ENCODE peak calls at places on chromosomes 1 and 21, in ten cellular contexts. U, L, V, B, S, P, R, F, Y and I are unnamed samples.

GRCh38 chr1:241842565-241842964 is 5.4 kb upstream of the EXO1 start:
- DNase-seq in U (no peak), L (no peak), V (no peak), B (no peak), S (no peak), P (no peak), R (no peak), F (no peak), Y (no peak), I (no peak)

GRCh38 chr1:232382671-232383070 is 247.3 kb downstream of the SIPA1L2 start:
- DNase-seq in U (no peak), L (no peak), V (no peak), B (no peak), S (no peak), P (no peak), R (no peak), F (no peak), Y (no peak), I (no peak)

GRCh38 chr1:91830242-91831131 is 55.5 kb downstream of the TGFBR3 start:
- DNase-seq in U (no peak), L (peak), V (peak), B (peak), S (no peak), P (no peak), R (peak), F (no peak), Y (no peak), I (no peak)

GRCh38 chr1:224262373-224263054 is 67.5 kb downstream of the NVL start:
- DNase-seq in U (no peak), L (no peak), V (no peak), B (peak), S (no peak), P (no peak), R (no peak), F (peak), Y (no peak), I (no peak)

GRCh38 chr1:59432531-59433439 is 135.9 kb downstream of the FGGY start:
- DNase-seq in U (no peak), L (no peak), V (no peak), B (no peak), S (no peak), P (no peak), R (no peak), F (no peak), Y (peak), I (no peak)

GRCh38 chr1:150661156-150661555 is 31.7 kb upstream of the ENSA start:
- DNase-seq in U (no peak), L (no peak), V (no peak), B (no peak), S (no peak), P (no peak), R (no peak), F (no peak), Y (no peak), I (no peak)

GRCh38 chr1:152252157-152252556 is 28.2 kb upstream of the HRNR start:
- DNase-seq in U (no peak), L (no peak), V (no peak), B (no peak), S (no peak), P (no peak), R (no peak), F (no peak), Y (no peak), I (no peak)

GRCh38 chr1:168709407-168709891 is 19.6 kb downstream of the DPT start:
- DNase-seq in U (no peak), L (no peak), V (no peak), B (no peak), S (no peak), P (no peak), R (no peak), F (no peak), Y (no peak), I (no peak)

GRCh38 chr1:84152649-84153056 is 8.6 kb downstream of the PRKACB start:
- DNase-seq in U (no peak), L (no peak), V (no peak), B (no peak), S (no peak), P (no peak), R (no peak), F (no peak), Y (peak), I (no peak)

GRCh38 chr1:81424056-81424455 is 376.7 kb upstream of the ADGRL2 start:
- DNase-seq in U (no peak), L (no peak), V (no peak), B (no peak), S (no peak), P (no peak), R (no peak), F (no peak), Y (no peak), I (no peak)

GRCh38 chr1:228933753-228934152 is 198.5 kb downstream of the RHOU start:
- DNase-seq in U (no peak), L (no peak), V (no peak), B (no peak), S (no peak), P (no peak), R (no peak), F (no peak), Y (no peak), I (no peak)

GRCh38 chr1:41238311-41239094 is 3.6 kb downstream of the SCMH1 start:
- DNase-seq in U (no peak), L (no peak), V (no peak), B (peak), S (no peak), P (no peak), R (no peak), F (peak), Y (no peak), I (no peak)

GRCh38 chr21:40011371-40011770 is 144.1 kb downstream of the PCP4 start:
- DNase-seq in U (no peak), L (no peak), V (no peak), B (no peak), S (no peak), P (no peak), R (no peak), F (no peak), Y (no peak), I (no peak)

GRCh38 chr21:19523731-19524130 is 1120.1 kb upstream of the TMPRSS15 start:
- DNase-seq in U (no peak), L (no peak), V (no peak), B (no peak), S (no peak), P (no peak), R (no peak), F (no peak), Y (no peak), I (no peak)

GRCh38 chr21:29299906-29300546 is 1.3 kb downstream of the BACH1 start:
- DNase-seq in U (peak), L (no peak), V (peak), B (peak), S (peak), P (peak), R (peak), F (peak), Y (peak), I (no peak)

GRCh38 chr1:65167544-65167943 is 19.5 kb downstream of the AK4 start:
- DNase-seq in U (no peak), L (no peak), V (no peak), B (no peak), S (no peak), P (no peak), R (no peak), F (no peak), Y (no peak), I (no peak)

DNA sequence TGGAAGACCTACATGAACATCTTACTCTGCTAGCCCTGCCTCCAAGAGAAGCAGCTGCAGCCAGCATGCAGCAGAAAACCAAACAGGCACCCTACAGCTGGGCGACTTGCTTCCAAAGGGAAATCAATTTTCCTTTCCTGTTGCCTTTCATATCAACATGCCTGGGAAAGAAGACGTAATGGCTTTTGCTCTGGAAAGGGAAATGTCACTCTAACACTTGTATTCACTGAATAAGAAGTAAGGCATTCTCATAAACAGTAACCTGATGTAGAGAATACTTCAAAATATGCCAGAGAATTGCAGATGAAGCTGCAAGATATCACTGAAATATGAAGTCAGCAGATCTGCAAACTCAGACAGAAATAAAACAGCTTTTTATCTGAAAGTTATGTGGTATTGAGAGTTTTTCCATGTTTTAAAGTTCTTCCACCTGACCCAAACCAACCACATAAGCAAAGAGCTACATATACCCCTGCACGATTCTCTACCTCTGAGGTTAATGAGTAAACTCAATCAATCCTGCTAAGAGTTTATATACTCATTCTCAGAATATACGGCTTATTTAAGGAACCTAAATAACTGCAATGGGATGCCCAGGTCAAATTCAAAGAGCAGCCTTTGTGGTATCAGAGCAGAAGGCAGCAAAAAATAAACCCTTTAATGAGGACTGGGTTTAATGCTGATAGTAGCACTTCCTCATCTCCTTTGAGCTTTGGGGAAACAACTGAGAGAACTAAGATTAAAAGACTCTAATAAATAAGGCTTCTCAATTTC is 150.9 kb downstream of the RERE start:
- DNase-seq in U (no peak), L (no peak), V (no peak), B (peak), S (no peak), P (no peak), R (no peak), F (no peak), Y (no peak), I (no peak)
- TF ChIP-seq POLR2AphosphoS5 in U (no peak), L (no peak), V (no peak), B (no peak), S (no peak), P (no peak), R (no peak), F (no peak), Y (no peak), I (no peak)

DNA sequence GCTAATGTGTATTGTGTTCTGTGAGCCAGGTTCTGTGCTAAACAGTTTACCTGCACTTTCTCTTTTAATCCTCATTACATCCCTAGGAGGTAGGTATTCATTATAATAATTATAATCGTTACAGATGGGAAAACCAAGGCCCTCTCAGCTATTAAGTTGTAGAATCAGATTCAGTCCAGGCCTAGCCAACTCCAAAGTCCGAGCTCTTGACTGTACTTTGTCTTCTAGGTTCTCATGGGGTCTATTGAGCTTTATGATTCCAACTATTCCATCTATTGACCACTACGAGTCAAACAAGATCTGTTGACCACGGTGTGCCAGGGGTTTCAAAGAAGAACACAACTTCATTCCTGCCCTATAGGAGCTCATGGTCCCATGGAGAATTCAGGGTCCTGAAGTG is 2.0 kb downstream of the IFNLR1 start:
- DNase-seq in U (no peak), L (no peak), V (no peak), B (no peak), S (no peak), P (no peak), R (no peak), F (no peak), Y (no peak), I (no peak)
- TF ChIP-seq POLR2AphosphoS5 in U (no peak), L (no peak), V (no peak), B (no peak), S (no peak), P (no peak), R (no peak), F (no peak), Y (no peak), I (no peak)

GRCh38 chr1:94100785-94101612 is 19.9 kb downstream of the ABCA4 start:
- DNase-seq in U (no peak), L (no peak), V (no peak), B (peak), S (no peak), P (no peak), R (no peak), F (no peak), Y (no peak), I (no peak)
- TF ChIP-seq POLR2AphosphoS5 in U (no peak), L (no peak), V (peak), B (no peak), S (no peak), P (no peak), R (no peak), F (no peak), Y (no peak), I (no peak)

GRCh38 chr1:32334864-32335618 is 992 bp downstream of the MARCKSL1 start:
- DNase-seq in U (peak), L (no peak), V (peak), B (peak), S (peak), P (no peak), R (peak), F (peak), Y (no peak), I (peak)

GRCh38 chr1:32332290-32333079 is 3.5 kb downstream of the MARCKSL1 start:
- DNase-seq in U (peak), L (no peak), V (no peak), B (no peak), S (no peak), P (no peak), R (peak), F (no peak), Y (no peak), I (no peak)

GRCh38 chr1:32334274-32334861 is 1.7 kb downstream of the MARCKSL1 start:
- DNase-seq in U (no peak), L (no peak), V (no peak), B (no peak), S (no peak), P (no peak), R (peak), F (no peak), Y (no peak), I (no peak)

GRCh38 chr1:32331549-32331948 is 4.5 kb downstream of the MARCKSL1 start:
- DNase-seq in U (no peak), L (no peak), V (no peak), B (no peak), S (no peak), P (no peak), R (no peak), F (no peak), Y (no peak), I (no peak)

GRCh38 chr1:32333251-32333963 is 2.6 kb downstream of the MARCKSL1 start:
- DNase-seq in U (no peak), L (no peak), V (no peak), B (no peak), S (no peak), P (no peak), R (no peak), F (no peak), Y (no peak), I (no peak)
- TF ChIP-seq POLR2AphosphoS5 in U (peak), L (no peak), V (no peak), B (no peak), S (no peak), P (no peak), R (no peak), F (peak), Y (no peak), I (no peak)

GRCh38 chr21:41750532-41751151 is 16.2 kb downstream of the RIPK4 start:
- DNase-seq in U (no peak), L (no peak), V (no peak), B (no peak), S (no peak), P (no peak), R (no peak), F (no peak), Y (no peak), I (no peak)
- TF ChIP-seq POLR2AphosphoS5 in U (no peak), L (no peak), V (no peak), B (no peak), S (no peak), P (no peak), R (no peak), F (no peak), Y (no peak), I (no peak)

GRCh38 chr1:98661544-98662353 is at the start of gene SNX7:
- DNase-seq in U (peak), L (peak), V (peak), B (peak), S (no peak), P (peak), R (peak), F (peak), Y (no peak), I (peak)
- TF ChIP-seq POLR2AphosphoS5 in U (peak), L (peak), V (no peak), B (peak), S (no peak), P (peak), R (peak), F (no peak), Y (no peak), I (no peak)

GRCh38 chr21:43585924-43586411 is 73.3 kb downstream of the HSF2BP start:
- DNase-seq in U (peak), L (peak), V (peak), B (peak), S (no peak), P (peak), R (no peak), F (no peak), Y (no peak), I (no peak)
- TF ChIP-seq POLR2AphosphoS5 in U (no peak), L (peak), V (peak), B (peak), S (no peak), P (no peak), R (peak), F (no peak), Y (no peak), I (no peak)

DNA sequence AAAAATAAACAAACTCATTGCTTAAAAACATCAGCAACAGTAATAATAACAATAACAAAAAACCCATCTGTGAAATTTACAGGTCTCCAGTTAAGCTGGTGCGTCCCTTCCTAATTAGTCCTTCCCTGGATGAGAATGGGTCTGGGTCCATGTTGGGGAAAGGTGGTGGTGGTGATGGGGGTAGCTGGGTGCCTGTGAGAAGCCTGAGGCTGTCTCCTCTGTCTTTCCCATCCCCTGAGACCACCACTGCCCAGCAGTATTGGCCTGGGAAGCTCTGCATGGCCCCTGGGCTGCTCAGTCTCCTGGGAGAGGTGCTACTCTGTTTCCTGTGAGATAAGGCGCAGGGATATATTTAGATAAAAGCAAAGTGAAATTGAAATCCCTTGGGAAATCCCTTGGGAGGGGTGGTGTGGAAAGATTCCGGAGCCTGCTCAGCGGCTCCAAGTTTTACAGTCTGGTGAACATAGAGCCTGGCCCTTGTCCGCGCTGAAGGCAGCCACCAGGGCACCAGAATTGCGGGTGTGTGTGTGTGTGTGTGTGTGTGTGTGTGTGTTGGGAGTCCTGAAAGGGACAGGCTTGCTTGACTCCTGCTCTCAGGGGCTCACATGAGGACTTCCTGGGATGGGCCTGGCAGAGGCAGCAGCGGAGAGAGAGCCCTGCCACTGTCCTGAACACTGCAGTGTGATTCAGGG is 150.2 kb downstream of the FOXD2 start:
- DNase-seq in U (no peak), L (no peak), V (no peak), B (peak), S (no peak), P (no peak), R (no peak), F (no peak), Y (no peak), I (no peak)
- TF ChIP-seq POLR2AphosphoS5 in U (no peak), L (no peak), V (no peak), B (no peak), S (no peak), P (no peak), R (no peak), F (no peak), Y (no peak), I (no peak)

DNA sequence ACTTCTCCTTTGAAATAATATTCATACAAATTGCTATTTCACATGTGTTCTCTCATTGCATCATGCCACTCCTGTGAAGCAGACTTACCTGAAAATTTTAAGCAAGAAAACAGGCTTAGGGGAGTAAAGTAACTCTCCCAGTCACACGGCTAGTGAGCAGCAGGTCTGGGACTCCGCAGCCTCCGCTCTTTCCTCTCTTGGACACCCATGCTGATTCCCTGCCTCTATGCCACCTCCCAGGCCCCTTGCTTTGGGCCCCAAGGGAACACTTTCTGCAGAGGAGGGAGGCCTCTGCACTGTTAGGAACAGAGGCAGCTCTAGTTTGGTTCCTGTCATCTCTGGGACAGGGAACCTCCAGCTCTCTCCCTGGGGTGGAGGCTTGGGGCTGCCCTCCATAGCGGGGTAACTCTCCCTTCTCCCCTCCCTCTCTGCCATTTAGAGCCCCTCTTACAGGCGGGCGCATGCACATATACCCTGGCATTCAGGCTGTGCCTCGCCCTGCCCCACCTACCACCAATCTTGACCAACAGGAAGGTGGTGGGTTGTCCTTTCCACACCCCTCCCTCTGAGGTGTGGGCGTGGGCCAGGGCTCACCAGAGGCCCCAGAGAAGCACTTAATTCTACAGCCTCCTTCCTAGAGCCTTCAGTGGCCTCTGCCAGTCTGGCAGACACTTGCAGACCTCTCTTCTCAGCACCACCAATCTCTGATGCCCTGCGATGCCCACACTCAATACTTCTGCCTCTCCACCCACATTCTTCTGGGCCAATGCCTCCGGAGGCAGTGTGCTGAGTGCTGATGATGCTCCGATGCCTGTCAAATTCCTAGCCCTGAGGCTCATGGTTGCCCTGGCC is at the start of gene RXFP4:
- DNase-seq in U (no peak), L (no peak), V (no peak), B (peak), S (no peak), P (no peak), R (peak), F (no peak), Y (no peak), I (no peak)
- TF ChIP-seq POLR2AphosphoS5 in U (no peak), L (no peak), V (no peak), B (no peak), S (no peak), P (peak), R (peak), F (no peak), Y (peak), I (no peak)

GRCh38 chr1:27132624-27133023 is 22.3 kb downstream of the SLC9A1 start:
- DNase-seq in U (no peak), L (no peak), V (no peak), B (no peak), S (no peak), P (no peak), R (peak), F (no peak), Y (no peak), I (no peak)
- TF ChIP-seq POLR2AphosphoS5 in U (no peak), L (no peak), V (no peak), B (no peak), S (no peak), P (no peak), R (no peak), F (no peak), Y (no peak), I (no peak)